ENCODE peak calls at places on chromosomes 4 and X, in nine cellular contexts. S is neural progenitor cell, U is GM23338, J is hepatocyte, B is GM23248, Q is SK-N-SH, F is PC-3, P is HCT116, L is MM.1S. E is an unnamed sample.
A peak's percentile ranks its signal among the peaks of the same experiment; 100 is the strongest.

GRCh38 chr4:110119880-110120279 is 78.5 kb downstream of the ELOVL6 start:
- DNase-seq in S (no peak), U (no peak), J (no peak), B (peak; percentile 68), Q (no peak), F (no peak), P (no peak), L (no peak), E (no peak)

GRCh38 chr4:151147000-151147399 is 47.6 kb downstream of the RPS3A start:
- DNase-seq in S (no peak), U (no peak), J (no peak), B (no peak), Q (no peak), F (no peak), P (no peak), L (no peak), E (no peak)

GRCh38 chr4:34732170-34732569 is 1512.1 kb downstream of the ARAP2 start:
- DNase-seq in S (no peak), U (no peak), J (no peak), B (no peak), Q (no peak), F (no peak), P (no peak), L (no peak), E (no peak)

GRCh38 chr4:43132010-43132582 is 239.6 kb downstream of the GRXCR1 start:
- DNase-seq in S (peak; percentile 81), U (peak; percentile 85), J (peak; percentile 85), B (peak; percentile 80), Q (peak; percentile 34), F (peak; percentile 81), P (peak; percentile 8), L (peak; percentile 80), E (peak; percentile 65)

GRCh38 chr4:169201144-169202124 is 69.3 kb downstream of the SH3RF1 start:
- DNase-seq in S (no peak), U (no peak), J (no peak), B (peak; percentile 60), Q (no peak), F (no peak), P (no peak), L (no peak), E (no peak)

GRCh38 chrX:135572436-135572835 is 52.0 kb downstream of the INTS6L start:
- DNase-seq in S (no peak), U (no peak), J (no peak), B (peak; percentile 16), Q (peak; percentile 3), F (no peak), P (no peak), L (no peak), E (peak; percentile 4)

GRCh38 chr4:161920304-161921052 is 243.3 kb downstream of the FSTL5 start:
- DNase-seq in S (no peak), U (no peak), J (no peak), B (no peak), Q (no peak), F (no peak), P (no peak), L (no peak), E (no peak)

GRCh38 chr4:25065901-25066610 is 35.3 kb upstream of the LGI2 start:
- DNase-seq in S (no peak), U (no peak), J (no peak), B (no peak), Q (no peak), F (no peak), P (no peak), L (no peak), E (no peak)

GRCh38 chr4:38279650-38280322 is 319.6 kb downstream of the PTTG2 start:
- DNase-seq in S (peak; percentile 80), U (no peak), J (peak; percentile 87), B (peak; percentile 31), Q (no peak), F (no peak), P (no peak), L (no peak), E (no peak)

GRCh38 chrX:47796433-47796906 is 40.2 kb upstream of the ZNF81 start:
- DNase-seq in S (no peak), U (no peak), J (no peak), B (peak; percentile 72), Q (no peak), F (peak; percentile 67), P (no peak), L (no peak), E (no peak)

GRCh38 chr4:113260671-113261070 is 211.2 kb downstream of the ANK2 start:
- DNase-seq in S (no peak), U (no peak), J (no peak), B (peak; percentile 82), Q (no peak), F (no peak), P (no peak), L (no peak), E (no peak)
- H2AFZ ChIP-seq in S (no peak overlapping the region), U (no peak overlapping the region), J (no peak overlapping the region), B (peak overlapping the region; percentile 10), Q (no peak overlapping the region), F (no peak overlapping the region), P (no peak overlapping the region), L (no peak overlapping the region), E (no peak overlapping the region)

GRCh38 chr4:15655223-15656037 is at the start of gene FBXL5:
- DNase-seq in S (peak; percentile 96), U (peak; percentile 90), J (peak; percentile 96), B (peak; percentile 95), Q (peak; percentile 99), F (peak; percentile 85), P (no peak), L (peak; percentile 90), E (peak; percentile 92)

GRCh38 chr4:15652191-15652590 is 3.0 kb downstream of the FBXL5 start:
- DNase-seq in S (no peak), U (no peak), J (no peak), B (peak; percentile 16), Q (no peak), F (no peak), P (no peak), L (no peak), E (no peak)

GRCh38 chr4:15654556-15655222 is 468 bp downstream of the FBXL5 start:
- DNase-seq in S (peak; percentile 86), U (peak; percentile 64), J (peak; percentile 74), B (peak; percentile 61), Q (no peak), F (peak; percentile 30), P (no peak), L (peak; percentile 15), E (peak; percentile 62)

GRCh38 chr4:15653430-15653829 is 1.7 kb downstream of the FBXL5 start:
- DNase-seq in S (no peak), U (no peak), J (no peak), B (no peak), Q (no peak), F (no peak), P (no peak), L (peak; percentile 44), E (no peak)

GRCh38 chr4:15653864-15654391 is 1.2 kb downstream of the FBXL5 start:
- DNase-seq in S (peak; percentile 16), U (peak; percentile 50), J (peak; percentile 21), B (peak; percentile 77), Q (peak; percentile 54), F (peak; percentile 32), P (no peak), L (peak; percentile 45), E (peak; percentile 64)
- TF ChIP-seq EZH2phosphoT487 in S (no peak), U (no peak), J (no peak), B (no peak), Q (no peak), F (no peak), P (no peak), L (no peak), E (no peak)

GRCh38 chrX:40083979-40084359 is 13.8 kb downstream of the BCOR start:
- DNase-seq in S (no peak), U (no peak), J (no peak), B (no peak), Q (no peak), F (no peak), P (no peak), L (no peak), E (no peak)

GRCh38 chrX:40085714-40086113 is 12.0 kb downstream of the BCOR start:
- DNase-seq in S (no peak), U (no peak), J (no peak), B (no peak), Q (no peak), F (no peak), P (no peak), L (no peak), E (no peak)

GRCh38 chrX:40086569-40087335 is 11.0 kb downstream of the BCOR start:
- DNase-seq in S (peak; percentile 57), U (no peak), J (peak; percentile 60), B (no peak), Q (no peak), F (no peak), P (no peak), L (no peak), E (no peak)

GRCh38 chrX:40084471-40084870 is 13.3 kb downstream of the BCOR start:
- DNase-seq in S (no peak), U (no peak), J (no peak), B (no peak), Q (no peak), F (no peak), P (no peak), L (no peak), E (no peak)

GRCh38 chrX:40085086-40085551 is 12.6 kb downstream of the BCOR start:
- DNase-seq in S (no peak), U (no peak), J (peak; percentile 58), B (peak; percentile 85), Q (no peak), F (peak; percentile 90), P (no peak), L (no peak), E (no peak)
- H3K4me3 ChIP-seq in S (no peak overlapping the region), U (peak overlapping the region; percentile 55), J (no peak overlapping the region), B (peak overlapping the region; percentile 41), Q (no peak overlapping the region), F (peak overlapping the region; percentile 74), P (no peak overlapping the region), L (no peak overlapping the region), E (no peak overlapping the region)

GRCh38 chrX:44871114-44871645 is 1.8 kb upstream of the KDM6A start:
- DNase-seq in S (peak; percentile 39), U (no peak), J (peak; percentile 11), B (peak; percentile 59), Q (no peak), F (peak; percentile 39), P (no peak), L (no peak), E (no peak)
- H2AFZ ChIP-seq in S (no peak overlapping the region), U (no peak overlapping the region), J (peak overlapping the region; percentile 50), B (peak overlapping the region; percentile 79), Q (peak overlapping the region; percentile 61), F (peak overlapping the region; percentile 81), P (no peak overlapping the region), L (no peak overlapping the region), E (peak overlapping the region; percentile 67)

E was measured in OCI-LY7.